ENCODE peak calls at places on chromosomes 2 and 18, in nine cellular contexts. W is Peyer's patch, B is colonic mucosa, L is lower leg skin, V is tibial nerve, Z is breast epithelium, M is GM23248, H is RWPE2, C is SJSA1. Y is an unnamed sample.
A peak's percentile ranks its signal among the peaks of the same experiment; 100 is the strongest.

GRCh38 chr2:158598856-158599517 is 142.2 kb downstream of the PKP4 start:
- DNase-seq in H (no peak), B (no peak), C (no peak), V (no peak), Z (no peak), M (peak; percentile 2), L (no peak), W (no peak), Y (no peak)

GRCh38 chr18:68666316-68666715 is 48.6 kb downstream of the TMX3 start:
- DNase-seq in Z (no peak), C (no peak), W (no peak), L (no peak), B (no peak), H (no peak), V (no peak), M (peak; percentile 14), Y (no peak)

GRCh38 chr2:150911766-150912280 is 349.8 kb downstream of the RBM43 start:
- DNase-seq in C (peak; percentile 49), B (peak; percentile 37), M (peak; percentile 94), L (peak; percentile 95), H (no peak), W (peak; percentile 70), V (peak; percentile 92), Z (peak; percentile 65), Y (peak; percentile 75)

GRCh38 chr2:118443596-118443995 is 355.3 kb downstream of the INSIG2 start:
- DNase-seq in H (no peak), W (no peak), C (no peak), M (peak; percentile 64), L (no peak), V (no peak), Z (no peak), B (no peak), Y (no peak)

GRCh38 chr2:141311430-141311829 is 819.4 kb downstream of the LRP1B start:
- DNase-seq in L (no peak), M (no peak), V (no peak), B (no peak), C (no peak), Z (no peak), H (no peak), W (no peak), Y (no peak)

GRCh38 chr2:881204-881918 is 69.3 kb upstream of the SNTG2 start:
- DNase-seq in W (no peak), L (peak; percentile 45), Z (no peak), M (peak; percentile 41), C (peak; percentile 65), B (peak; percentile 7), H (no peak), V (no peak), Y (no peak)

GRCh38 chr2:75055820-75056675 is 97.6 kb downstream of the POLE4 start:
- DNase-seq in Z (no peak), L (no peak), W (no peak), B (no peak), C (peak; percentile 79), H (no peak), V (no peak), M (peak; percentile 75), Y (no peak)

GRCh38 chr2:46195819-46196218 is 101.4 kb upstream of the EPAS1 start:
- DNase-seq in W (no peak), Z (no peak), H (no peak), L (peak; percentile 79), V (no peak), M (no peak), C (peak; percentile 23), B (no peak), Y (no peak)

GRCh38 chr2:100819365-100820345 is at the start of gene NPAS2:
- DNase-seq in L (peak; percentile 90), V (peak; percentile 15), M (peak; percentile 75), H (no peak), B (peak; percentile 60), W (peak; percentile 58), C (peak; percentile 56), Z (peak; percentile 30), Y (peak; percentile 43)

GRCh38 chr2:188798159-188798558 is 176.0 kb upstream of the COL3A1 start:
- DNase-seq in C (no peak), B (no peak), H (no peak), V (no peak), L (no peak), W (no peak), M (peak; percentile 68), Z (no peak), Y (no peak)

GRCh38 chr2:171792922-171793580 is 101.0 kb downstream of the SLC25A12 start:
- DNase-seq in B (no peak), M (no peak), L (no peak), Z (no peak), W (no peak), V (no peak), C (no peak), H (no peak), Y (no peak)

GRCh38 chr2:230152334-230152733 is 67.5 kb downstream of the SP110 start:
- DNase-seq in B (no peak), M (no peak), H (no peak), C (no peak), L (no peak), W (no peak), Z (no peak), V (no peak), Y (no peak)

GRCh38 chr2:207251022-207251421 is 85.3 kb upstream of the KLF7 start:
- DNase-seq in C (no peak), H (no peak), V (no peak), L (no peak), Z (no peak), W (no peak), B (no peak), M (peak; percentile 19), Y (no peak)

GRCh38 chr2:188294547-188294946 is 2.9 kb downstream of the GULP1 start:
- DNase-seq in L (no peak), B (no peak), M (peak; percentile 49), Z (no peak), H (no peak), V (no peak), C (no peak), W (no peak), Y (no peak)

GRCh38 chr2:177030391-177031000 is 182.1 kb upstream of the HNRNPA3 start:
- DNase-seq in W (no peak), M (no peak), B (no peak), C (no peak), V (no peak), L (no peak), Z (no peak), H (no peak), Y (no peak)

GRCh38 chr18:59839241-59839640 is 60.6 kb upstream of the PMAIP1 start:
- DNase-seq in V (no peak), Z (no peak), L (no peak), H (no peak), C (no peak), M (no peak), B (no peak), W (no peak), Y (no peak)

GRCh38 chr18:59835656-59836379 is 64.0 kb upstream of the PMAIP1 start:
- DNase-seq in H (no peak), C (no peak), W (no peak), V (no peak), M (no peak), B (no peak), Z (no peak), L (no peak), Y (no peak)

GRCh38 chr18:59837586-59837985 is 62.2 kb upstream of the PMAIP1 start:
- DNase-seq in L (peak; percentile 70), B (peak; percentile 32), Z (no peak), C (no peak), H (no peak), W (peak; percentile 88), V (peak; percentile 55), M (peak; percentile 75), Y (no peak)

GRCh38 chr18:59833785-59834184 is 66.0 kb upstream of the PMAIP1 start:
- DNase-seq in C (no peak), H (no peak), L (no peak), V (no peak), W (no peak), Z (no peak), B (no peak), M (no peak), Y (no peak)

DNA sequence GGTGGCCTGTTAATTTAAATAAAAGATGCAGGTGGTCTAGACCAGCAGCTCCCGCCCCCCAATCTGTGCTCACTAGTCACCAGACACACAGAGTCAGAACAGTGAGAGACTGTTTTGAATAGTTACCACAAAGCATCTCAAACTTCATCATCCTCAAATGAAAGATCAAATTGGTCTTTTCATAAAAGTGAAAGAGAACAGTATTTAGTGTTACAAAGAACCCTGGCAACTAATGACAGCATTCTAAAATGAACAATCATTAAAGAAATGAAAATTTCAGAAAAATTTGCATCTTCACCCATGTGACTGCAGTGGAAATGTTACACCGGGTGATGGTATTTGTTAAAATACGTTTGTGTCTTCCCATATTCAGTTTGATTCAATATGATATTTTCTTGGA is 65.5 kb upstream of the PMAIP1 start:
- DNase-seq in H (no peak), C (no peak), B (no peak), W (no peak), M (no peak), Z (no peak), L (no peak), V (no peak), Y (no peak)
- H3K4me3 ChIP-seq in H (no peak overlapping the region), C (no peak overlapping the region), B (no peak overlapping the region), W (no peak overlapping the region), M (no peak overlapping the region), Z (no peak overlapping the region), L (no peak overlapping the region), V (no peak overlapping the region), Y (no peak overlapping the region)

GRCh38 chr18:57434536-57435494 is at the start of gene ONECUT2:
- DNase-seq in V (peak; percentile 62), W (peak; percentile 91), Z (peak; percentile 88), M (peak; percentile 97), C (peak; percentile 90), B (peak; percentile 94), L (peak; percentile 97), H (peak; percentile 92), Y (peak; percentile 90)
- H3K4me3 ChIP-seq in V (peak within 1 kb of the TSS; percentile 38), W (peak within 1 kb of the TSS; percentile 63), Z (peak within 1 kb of the TSS; percentile 70), M (peak within 1 kb of the TSS; percentile 71), C (peak within 1 kb of the TSS; percentile 35), B (peak within 1 kb of the TSS; percentile 45), L (peak within 1 kb of the TSS; percentile 24), H (peak within 1 kb of the TSS; percentile 30), Y (peak within 1 kb of the TSS; percentile 66)

GRCh38 chr18:23236876-23237468 is 101.7 kb downstream of the CABLES1 start:
- DNase-seq in L (no peak), V (no peak), Z (no peak), M (no peak), H (no peak), C (no peak), W (no peak), B (no peak), Y (no peak)
- H3K4me3 ChIP-seq in L (no peak overlapping the region), V (no peak overlapping the region), Z (peak overlapping the region; percentile 67), M (peak overlapping the region; percentile 60), H (no peak overlapping the region), C (no peak overlapping the region), W (no peak overlapping the region), B (no peak overlapping the region), Y (no peak overlapping the region)

DNA sequence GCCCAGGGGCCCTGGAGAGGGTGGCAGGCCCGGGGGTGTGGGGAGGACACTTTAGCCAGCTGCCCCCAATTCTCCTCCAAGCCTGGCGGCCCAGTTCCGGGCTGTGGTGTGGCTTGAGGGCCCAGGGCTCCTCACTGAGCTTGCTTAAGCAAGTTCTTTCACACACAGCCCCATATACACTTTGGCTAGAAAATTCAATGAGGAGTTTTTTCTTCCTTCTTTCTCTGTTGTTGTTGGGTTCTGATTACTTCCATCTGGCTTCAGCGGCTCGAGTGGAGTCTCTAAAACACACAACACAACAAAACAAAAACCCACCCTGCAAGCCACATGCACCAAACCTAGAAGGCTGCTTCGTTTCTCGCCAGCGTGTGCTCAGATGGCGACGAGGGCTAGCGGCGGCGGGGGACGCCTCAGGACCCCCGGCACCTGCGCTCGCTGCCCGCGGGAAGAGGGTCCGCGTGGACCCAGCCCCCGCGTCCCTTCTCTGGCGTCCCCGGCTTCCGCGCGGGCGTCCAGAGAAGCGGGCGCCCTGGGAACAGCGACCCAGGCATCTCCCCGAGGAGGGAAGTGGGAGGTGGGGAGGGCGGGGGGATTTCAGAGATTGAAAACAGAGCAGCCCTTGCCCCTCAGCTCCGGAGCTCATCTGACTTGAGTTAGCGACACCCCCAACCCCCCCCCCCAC is 597 bp upstream of the GLI2 start:
- DNase-seq in Z (no peak), W (peak; percentile 34), H (no peak), M (peak; percentile 48), V (no peak), L (peak; percentile 84), B (peak; percentile 15), C (peak; percentile 44), Y (no peak)
- H3K4me3 ChIP-seq in Z (peak overlapping the region; percentile 78), W (peak overlapping the region; percentile 51), H (peak overlapping the region; percentile 49), M (peak overlapping the region; percentile 90), V (no peak overlapping the region), L (no peak overlapping the region), B (no peak overlapping the region), C (peak overlapping the region; percentile 92), Y (peak overlapping the region; percentile 69)

Y was measured in psoas muscle.